ENCODE peak calls at places on chromosome 16, in five cellular contexts. X is fibroblast of lung, L is brain microvascular endothelial cell, W is adrenal gland, I is AG10803. Q is an unnamed sample.

GRCh38 chr16:48899500-48899899 is 289.5 kb upstream of the N4BP1 start:
- DNase-seq in I (no peak), L (no peak), X (no peak), W (no peak), Q (no peak)

GRCh38 chr16:31092330-31092729 is 2.3 kb downstream of the VKORC1 start:
- DNase-seq in X (peak), W (no peak), L (no peak), I (peak), Q (peak)

GRCh38 chr16:47667956-47668355 is 206.8 kb downstream of the PHKB start:
- DNase-seq in L (no peak), W (no peak), I (no peak), X (peak), Q (no peak)

GRCh38 chr16:22327446-22327775 is 30.2 kb downstream of the POLR3E start:
- DNase-seq in X (no peak), W (no peak), L (no peak), I (no peak), Q (no peak)

GRCh38 chr16:71283612-71284011 is 5.6 kb downstream of the CMTR2 start:
- DNase-seq in X (no peak), I (no peak), L (no peak), W (no peak), Q (no peak)

GRCh38 chr16:80454802-80455201 is 86.0 kb upstream of the DYNLRB2 start:
- DNase-seq in L (no peak), W (no peak), X (no peak), I (no peak), Q (no peak)

GRCh38 chr16:89315791-89316581 is 98.5 kb downstream of the ZNF778 start:
- DNase-seq in W (peak), X (peak), L (peak), I (peak), Q (peak)

GRCh38 chr16:47753620-47754019 is 292.5 kb downstream of the PHKB start:
- DNase-seq in X (no peak), W (no peak), L (no peak), I (no peak), Q (no peak)

GRCh38 chr16:2121853-2122252 is 13.8 kb downstream of the PKD1 start:
- DNase-seq in I (no peak), W (no peak), X (no peak), L (no peak), Q (no peak)

GRCh38 chr16:53045554-53046250 is 7.0 kb downstream of the CHD9NB start:
- DNase-seq in I (no peak), W (no peak), X (no peak), L (no peak), Q (no peak)

GRCh38 chr16:52453661-52454060 is 93.3 kb downstream of the TOX3 start:
- DNase-seq in I (no peak), W (no peak), L (no peak), X (no peak), Q (no peak)

GRCh38 chr16:82603784-82604411 is 22.9 kb upstream of the CDH13 start:
- DNase-seq in I (peak), L (peak), W (peak), X (peak), Q (peak)

GRCh38 chr16:66342294-66342900 is 24.1 kb upstream of the CDH5 start:
- DNase-seq in L (no peak), W (no peak), I (no peak), X (no peak), Q (peak)

GRCh38 chr16:13109171-13109570 is 207.8 kb downstream of the SHISA9 start:
- DNase-seq in I (no peak), L (no peak), X (no peak), W (no peak), Q (no peak)

GRCh38 chr16:30651124-30652004 is 604 bp downstream of the PRR14 start:
- DNase-seq in W (peak), X (peak), L (peak), I (peak), Q (peak)

GRCh38 chr16:88078111-88078775 is 127.0 kb downstream of the BANP start:
- DNase-seq in X (no peak), I (no peak), W (no peak), L (no peak), Q (no peak)

GRCh38 chr16:75559564-75560372 is 3.7 kb upstream of the TMEM231 start:
- DNase-seq in X (peak), L (peak), I (peak), W (no peak), Q (peak)

GRCh38 chr16:4729876-4730275 is 4.2 kb downstream of the ANKS3 start:
- DNase-seq in I (no peak), X (no peak), L (no peak), W (no peak), Q (no peak)

GRCh38 chr16:60720060-60720459 is 1316.2 kb downstream of the CDH8 start:
- DNase-seq in L (no peak), I (no peak), W (no peak), X (no peak), Q (no peak)

GRCh38 chr16:86800914-86801313 is 222.6 kb downstream of the FOXL1 start:
- DNase-seq in L (no peak), I (no peak), W (no peak), X (no peak), Q (no peak)

GRCh38 chr16:89863741-89864391 is 9.5 kb upstream of the TCF25 start:
- DNase-seq in X (peak), L (peak), I (peak), W (peak), Q (peak)

GRCh38 chr16:24626251-24626650 is 86.9 kb downstream of the RBBP6 start:
- DNase-seq in W (no peak), X (no peak), I (peak), L (peak), Q (peak)

GRCh38 chr16:66491716-66492064 is 58.2 kb downstream of the TK2 start:
- DNase-seq in I (no peak), L (no peak), X (no peak), W (no peak), Q (no peak)

GRCh38 chr16:13895516-13895915 is 24.4 kb upstream of the ERCC4 start:
- DNase-seq in I (no peak), L (no peak), X (no peak), W (no peak), Q (no peak)

DNA sequence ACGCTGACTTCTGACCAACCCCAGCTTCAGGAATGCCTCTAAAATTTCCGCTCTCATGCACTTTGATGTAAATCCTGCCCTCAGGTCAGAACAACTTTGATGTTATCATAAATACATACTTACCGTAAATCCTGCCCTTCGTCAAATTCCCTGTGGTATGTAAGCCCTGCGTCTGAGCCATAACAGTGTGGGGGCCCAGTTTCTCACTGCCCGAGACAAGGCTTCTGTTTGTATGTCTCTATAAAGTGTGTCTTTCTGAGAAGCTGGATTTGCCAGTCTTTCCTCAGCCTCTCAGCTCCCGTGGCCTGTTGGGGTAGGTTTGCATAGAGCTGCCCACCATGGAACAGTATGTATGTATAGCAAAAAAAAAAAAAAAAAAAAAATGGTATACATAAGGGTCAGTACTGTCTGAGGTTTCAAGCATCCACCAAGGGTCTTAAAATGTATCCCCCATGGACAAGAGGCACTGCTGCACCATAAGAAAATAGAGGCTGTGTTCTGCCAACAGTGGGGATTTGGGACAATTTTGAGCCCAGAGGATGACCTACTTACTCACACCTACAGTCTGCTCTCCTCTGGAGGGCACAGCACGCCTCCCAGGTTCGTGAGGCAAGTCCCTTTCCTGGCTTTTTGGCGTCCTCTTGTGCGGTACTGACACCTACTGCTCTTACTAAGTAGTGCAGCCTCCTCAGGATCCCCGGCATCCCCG is 17.5 kb downstream of the PRMT7 start:
- DNase-seq in X (peak), L (peak), I (peak), W (peak), Q (peak)
- TF ChIP-seq CTCF in X (peak), L (peak), I (peak), W (peak), Q (peak)

DNA sequence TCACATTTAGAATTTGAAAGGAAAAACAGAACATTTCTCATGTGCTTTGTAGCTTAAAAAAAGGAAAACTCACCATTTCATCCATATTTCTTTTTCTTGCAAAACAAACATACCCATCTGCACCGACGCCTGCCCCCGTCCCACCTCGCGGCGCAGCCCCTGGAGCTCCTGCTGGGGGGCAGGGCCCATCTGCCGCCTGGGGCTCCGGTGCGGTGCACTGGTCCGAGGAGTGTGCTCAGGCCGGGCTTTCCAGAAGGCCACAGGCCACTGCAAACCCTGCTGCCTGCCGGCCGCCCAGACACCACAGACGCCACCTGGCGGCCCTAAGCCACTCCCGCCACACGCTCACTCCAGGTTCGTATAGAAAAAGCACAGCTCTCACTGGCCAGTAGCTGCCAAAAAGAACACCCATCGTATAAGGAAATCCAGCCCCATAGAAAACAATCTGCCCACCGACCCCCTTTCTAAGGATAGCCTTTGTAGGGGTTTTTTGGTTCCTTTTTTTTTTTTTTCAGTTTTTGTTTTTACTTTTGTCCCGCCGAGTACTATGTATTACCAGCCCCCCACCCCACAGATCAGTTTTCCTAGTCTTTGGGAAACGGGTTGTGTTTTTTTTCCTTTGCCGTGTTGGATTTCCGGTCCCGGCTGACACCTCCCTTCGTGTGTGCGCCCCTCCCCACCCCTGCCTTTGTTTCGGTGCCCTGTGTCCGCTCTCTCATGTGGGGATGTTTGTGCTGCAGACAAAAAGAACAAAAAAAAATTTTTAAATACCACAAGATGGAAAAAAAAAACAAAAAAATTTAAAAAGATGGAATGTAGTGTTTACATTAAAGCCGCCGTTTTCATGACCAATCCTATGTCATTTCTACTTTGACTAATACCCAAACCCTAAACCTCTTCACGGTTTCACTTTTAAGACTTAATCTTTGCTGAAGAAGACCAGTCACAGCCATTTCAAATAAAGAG is 68.8 kb downstream of the AMFR start:
- DNase-seq in L (peak), I (peak), W (peak), X (peak), Q (peak)
- TF ChIP-seq CTCF in L (peak), I (peak), W (peak), X (peak), Q (peak)

DNA sequence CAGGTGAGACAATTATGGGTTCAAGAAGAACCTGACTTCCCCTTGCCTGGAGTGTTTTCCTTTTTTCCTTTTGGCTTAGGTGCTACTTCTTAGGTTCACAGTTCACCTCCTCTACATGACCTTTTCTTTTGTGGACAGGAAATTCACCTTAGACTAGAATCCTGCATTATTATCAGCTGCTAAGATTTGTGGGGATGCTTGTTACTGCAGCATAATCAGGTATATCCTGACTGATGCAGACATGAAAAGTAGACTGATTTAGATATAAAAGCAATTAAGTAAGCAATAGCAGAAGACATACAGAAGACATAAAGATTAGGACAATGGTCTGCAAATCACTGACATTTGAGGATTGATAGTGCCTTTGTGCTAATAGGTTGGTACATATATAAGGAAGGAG is 168.3 kb downstream of the SALL1 start:
- DNase-seq in W (no peak), X (no peak), I (no peak), L (no peak), Q (no peak)
- TF ChIP-seq CTCF in W (no peak), X (no peak), I (no peak), L (no peak), Q (no peak)

GRCh38 chr16:64983983-64984382 is 137.9 kb downstream of the CDH11 start:
- DNase-seq in W (peak), L (peak), X (peak), I (peak), Q (peak)
- TF ChIP-seq CTCF in W (peak), L (peak), X (peak), I (peak), Q (peak)

GRCh38 chr16:637081-638018 is 1.2 kb upstream of the METTL26 start:
- DNase-seq in L (peak), I (peak), W (peak), X (peak), Q (peak)

GRCh38 chr16:634996-635395 is 1.1 kb downstream of the METTL26 start:
- DNase-seq in L (no peak), I (no peak), X (no peak), W (no peak), Q (no peak)

GRCh38 chr16:635573-636205 is 416 bp downstream of the METTL26 start:
- DNase-seq in W (no peak), I (no peak), X (no peak), L (no peak), Q (peak)

GRCh38 chr16:638034-638543 is 2.0 kb upstream of the METTL26 start:
- DNase-seq in W (peak), X (no peak), I (no peak), L (no peak), Q (no peak)

GRCh38 chr16:636206-637080 is at the start of gene METTL26:
- DNase-seq in I (peak), W (peak), L (peak), X (peak), Q (peak)
- TF ChIP-seq CTCF in I (no peak), W (no peak), L (no peak), X (no peak), Q (no peak)

GRCh38 chr16:27235055-27235937 is 32.0 kb downstream of the KDM8 start:
- DNase-seq in W (peak), L (peak), I (peak), X (peak), Q (peak)
- TF ChIP-seq CTCF in W (peak), L (peak), I (peak), X (peak), Q (peak)

GRCh38 chr16:50322333-50322732 is 46.5 kb downstream of the BRD7 start:
- DNase-seq in I (no peak), X (no peak), L (no peak), W (no peak), Q (no peak)

GRCh38 chr16:50320310-50320709 is 48.5 kb downstream of the BRD7 start:
- DNase-seq in X (no peak), I (no peak), L (no peak), W (no peak), Q (no peak)

GRCh38 chr16:50326264-50326663 is 42.5 kb downstream of the BRD7 start:
- DNase-seq in I (no peak), L (no peak), X (no peak), W (peak), Q (no peak)

GRCh38 chr16:50324345-50324744 is 44.4 kb downstream of the BRD7 start:
- DNase-seq in I (no peak), L (no peak), X (no peak), W (no peak), Q (no peak)

DNA sequence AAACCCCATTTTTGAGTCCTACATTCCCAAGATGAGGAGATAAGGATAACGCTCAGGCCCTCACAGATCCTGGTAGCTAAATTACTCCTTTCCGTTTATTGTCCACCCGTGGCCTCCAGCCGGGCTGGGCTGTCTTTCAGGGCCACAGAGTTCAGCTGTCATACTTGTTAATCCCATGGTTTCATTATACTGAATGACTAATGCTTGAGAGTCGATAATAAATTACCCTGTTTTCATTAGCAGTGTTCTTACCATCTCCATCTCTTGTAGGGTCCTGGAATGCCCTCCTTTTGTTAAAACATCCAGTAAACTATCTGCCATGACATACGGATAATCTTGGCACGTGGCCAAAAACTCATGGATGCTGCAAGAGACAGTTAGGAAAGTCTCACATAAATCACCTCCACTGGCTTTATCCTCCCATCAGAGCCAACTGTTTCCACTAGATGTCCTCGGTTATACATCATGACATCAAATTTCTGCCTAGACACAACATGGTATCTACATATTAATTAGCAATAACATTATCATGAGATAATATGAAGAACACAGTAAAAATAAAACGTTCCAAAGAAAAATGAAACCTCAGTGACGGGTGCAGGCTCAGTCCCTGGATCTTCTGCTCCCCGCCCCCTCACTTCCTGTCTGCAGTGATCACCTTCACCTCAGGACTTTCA is 45.3 kb downstream of the BRD7 start:
- DNase-seq in L (peak), I (peak), W (peak), X (peak), Q (peak)
- TF ChIP-seq CTCF in L (peak), I (peak), W (peak), X (no peak), Q (no peak)

GRCh38 chr16:10938844-10939648 is 3.2 kb downstream of the DEXI start:
- DNase-seq in W (no peak), L (no peak), X (no peak), I (no peak), Q (no peak)
- TF ChIP-seq CTCF in W (no peak), L (no peak), X (no peak), I (no peak), Q (no peak)

DNA sequence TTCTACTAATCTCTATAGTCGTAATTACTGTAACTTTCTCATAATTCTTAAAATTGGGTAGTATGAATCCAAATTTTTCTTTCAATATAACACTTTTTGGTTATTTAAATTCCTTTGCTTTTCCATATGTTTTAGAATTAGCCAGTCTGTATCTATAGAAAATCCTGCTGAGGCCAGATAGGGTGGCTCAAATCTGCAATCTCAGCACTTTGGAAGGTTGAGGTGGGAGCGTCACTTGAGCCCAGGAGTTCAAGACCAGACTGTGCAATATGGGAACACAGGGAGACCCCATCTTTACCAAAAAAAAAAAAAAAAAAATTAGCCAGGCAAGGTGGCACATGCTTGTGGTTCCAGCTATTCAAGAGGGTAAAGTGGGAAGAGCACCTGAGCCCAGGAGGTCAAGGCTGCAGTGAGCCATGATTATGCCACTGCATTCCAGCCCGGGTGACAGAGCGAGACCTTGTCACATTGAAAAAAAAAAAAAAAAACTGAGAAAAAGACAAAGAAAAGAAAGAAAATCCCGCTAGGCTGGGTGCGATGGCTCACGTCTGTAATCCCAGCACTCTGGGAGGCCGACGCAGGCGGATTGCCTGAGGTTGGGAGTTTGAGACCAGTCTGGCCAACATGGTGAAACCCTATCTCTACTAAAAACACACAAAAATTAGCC is 9.3 kb downstream of the TERF2 start:
- DNase-seq in L (no peak), X (no peak), I (no peak), W (peak), Q (no peak)
- TF ChIP-seq CTCF in L (no peak), X (no peak), I (no peak), W (no peak), Q (no peak)

Q was measured in foreskin fibroblast.